ENCODE peak calls at places on chromosomes 16 and 17, in seven cellular contexts. A is naive thymus-derived CD4-positive, alpha-beta T cell; F is heart right ventricle; G is psoas muscle; Y is body of pancreas; X is H9; J is substantia nigra. H is an unnamed sample.

GRCh38 chr17:66459811-66460270 is 157.4 kb downstream of the PRKCA start:
- DNase-seq in J (no peak), A (no peak), Y (peak), F (no peak), G (no peak), X (no peak), H (peak)

GRCh38 chr17:45341389-45342158 is 24.8 kb upstream of the MAP3K14 start:
- DNase-seq in X (peak), F (peak), A (no peak), G (peak), J (no peak), Y (peak), H (peak)

GRCh38 chr16:20944861-20945390 is 44.4 kb downstream of the LYRM1 start:
- DNase-seq in Y (no peak), G (no peak), J (no peak), X (no peak), A (no peak), F (no peak), H (no peak)

GRCh38 chr17:69434164-69434579 is 19.7 kb downstream of the MAP2K6 start:
- DNase-seq in A (no peak), F (no peak), G (no peak), X (no peak), Y (no peak), J (no peak), H (no peak)

GRCh38 chr16:75254359-75254837 is 3.0 kb upstream of the BCAR1 start:
- DNase-seq in J (no peak), Y (peak), F (peak), X (peak), A (no peak), G (peak), H (no peak)

GRCh38 chr16:71885261-71885650 is 1.3 kb upstream of the ZNF821 start:
- DNase-seq in F (no peak), G (no peak), J (no peak), Y (no peak), X (no peak), A (no peak), H (no peak)

GRCh38 chr16:85989863-85990643 is 91.1 kb downstream of the IRF8 start:
- DNase-seq in J (no peak), X (no peak), A (no peak), F (no peak), G (no peak), Y (no peak), H (no peak)

GRCh38 chr17:9900019-9900594 is 5.0 kb downstream of the RCVRN start:
- DNase-seq in F (no peak), A (no peak), X (no peak), J (no peak), Y (peak), G (no peak), H (no peak)

GRCh38 chr17:77973953-77974352 is 15.4 kb downstream of the TNRC6C start:
- DNase-seq in G (no peak), J (no peak), Y (no peak), A (no peak), F (no peak), X (no peak), H (no peak)

GRCh38 chr16:8555400-8555799 is 34.9 kb downstream of the TMEM114 start:
- DNase-seq in J (no peak), A (no peak), F (no peak), G (no peak), X (no peak), Y (no peak), H (no peak)

GRCh38 chr16:82070656-82071369 is 35.8 kb downstream of the HSD17B2 start:
- DNase-seq in J (no peak), X (no peak), G (no peak), F (no peak), A (no peak), Y (no peak), H (no peak)

GRCh38 chr16:85912271-85912974 is 13.5 kb downstream of the IRF8 start:
- DNase-seq in F (no peak), X (no peak), Y (peak), G (peak), J (no peak), A (no peak), H (peak)

GRCh38 chr17:68169840-68170239 is 78.0 kb upstream of the AMZ2 start:
- DNase-seq in G (no peak), Y (no peak), X (no peak), J (no peak), A (no peak), F (no peak), H (no peak)

GRCh38 chr16:56689171-56689570 is 6.9 kb downstream of the MT1X start:
- DNase-seq in G (no peak), F (no peak), A (no peak), Y (peak), J (no peak), X (no peak), H (no peak)

GRCh38 chr17:76271669-76272540 is 6.8 kb downstream of the UBALD2 start:
- DNase-seq in G (peak), A (no peak), X (peak), J (no peak), F (no peak), Y (peak), H (peak)

GRCh38 chr16:68369697-68370096 is 58.9 kb downstream of the PRMT7 start:
- DNase-seq in J (no peak), X (no peak), G (no peak), F (no peak), A (no peak), Y (no peak), H (no peak)

GRCh38 chr16:66740010-66740409 is 11.4 kb downstream of the DYNC1LI2 start:
- DNase-seq in J (no peak), X (peak), Y (peak), F (no peak), G (no peak), A (no peak), H (no peak)

GRCh38 chr17:32777436-32777835 is 99.5 kb downstream of the MYO1D start:
- DNase-seq in G (no peak), J (no peak), A (no peak), X (no peak), Y (no peak), F (no peak), H (no peak)

GRCh38 chr17:52159159-52159809 is 770 bp upstream of the CA10 start:
- DNase-seq in F (no peak), G (peak), Y (no peak), J (no peak), X (peak), A (no peak), H (no peak)

GRCh38 chr17:11601661-11602060 is 3.4 kb downstream of the DNAH9 start:
- DNase-seq in X (no peak), J (no peak), Y (no peak), A (no peak), G (no peak), F (no peak), H (no peak)

GRCh38 chr17:40264458-40265185 is 23.1 kb upstream of the CDC6 start:
- DNase-seq in X (peak), F (no peak), A (no peak), J (no peak), Y (no peak), G (no peak), H (peak)

GRCh38 chr17:77184474-77184873 is 43.7 kb downstream of the SEC14L1 start:
- DNase-seq in G (no peak), A (no peak), J (no peak), F (no peak), X (no peak), Y (no peak), H (no peak)

GRCh38 chr17:44232061-44232460 is 12.6 kb upstream of the UBTF start:
- DNase-seq in J (no peak), F (no peak), X (no peak), A (no peak), Y (no peak), G (no peak), H (no peak)
- H3K27ac ChIP-seq in J (no peak), F (no peak), X (no peak), A (no peak), Y (no peak), G (no peak), H (no peak)

GRCh38 chr17:31537558-31537957 is 146.1 kb downstream of the RAB11FIP4 start:
- DNase-seq in G (no peak), Y (peak), A (no peak), X (peak), F (no peak), J (no peak), H (peak)
- H3K27ac ChIP-seq in G (no peak), Y (no peak), A (no peak), X (no peak), F (no peak), J (no peak), H (no peak)

DNA sequence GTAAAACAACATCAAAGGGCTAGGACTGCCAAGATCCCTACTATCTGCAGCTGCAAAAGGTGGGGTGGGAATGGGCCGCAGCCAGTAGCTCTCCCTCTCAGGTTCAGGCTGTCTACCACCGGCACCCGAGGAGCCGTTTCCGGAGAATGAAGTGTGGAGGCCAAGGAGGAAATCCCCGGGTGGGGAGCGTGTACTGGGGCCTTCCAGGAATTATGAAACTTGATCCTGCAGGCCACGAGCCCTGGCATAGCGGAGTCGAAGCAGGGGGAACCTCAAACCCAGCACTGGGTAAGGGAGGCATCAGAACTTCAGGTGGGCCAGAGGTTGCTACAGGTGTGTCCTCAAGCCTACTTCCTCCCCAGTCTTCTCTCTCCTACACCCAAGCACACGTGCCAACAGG is 5.1 kb downstream of the INPP5K start:
- DNase-seq in F (peak), G (peak), J (no peak), Y (no peak), X (no peak), A (no peak), H (no peak)
- H3K27ac ChIP-seq in F (peak), G (peak), J (no peak), Y (peak), X (no peak), A (no peak), H (no peak)

GRCh38 chr16:22353933-22354541 is 20.4 kb downstream of the CDR2 start:
- DNase-seq in J (no peak), G (no peak), Y (no peak), F (no peak), A (no peak), X (no peak), H (no peak)
- H3K27ac ChIP-seq in J (no peak), G (no peak), Y (peak), F (no peak), A (peak), X (peak), H (no peak)

GRCh38 chr17:63407741-63408330 is 38.3 kb downstream of the CYB561 start:
- DNase-seq in G (no peak), A (no peak), X (no peak), F (no peak), Y (no peak), J (no peak), H (no peak)
- H3K27ac ChIP-seq in G (no peak), A (no peak), X (no peak), F (no peak), Y (no peak), J (no peak), H (no peak)

DNA sequence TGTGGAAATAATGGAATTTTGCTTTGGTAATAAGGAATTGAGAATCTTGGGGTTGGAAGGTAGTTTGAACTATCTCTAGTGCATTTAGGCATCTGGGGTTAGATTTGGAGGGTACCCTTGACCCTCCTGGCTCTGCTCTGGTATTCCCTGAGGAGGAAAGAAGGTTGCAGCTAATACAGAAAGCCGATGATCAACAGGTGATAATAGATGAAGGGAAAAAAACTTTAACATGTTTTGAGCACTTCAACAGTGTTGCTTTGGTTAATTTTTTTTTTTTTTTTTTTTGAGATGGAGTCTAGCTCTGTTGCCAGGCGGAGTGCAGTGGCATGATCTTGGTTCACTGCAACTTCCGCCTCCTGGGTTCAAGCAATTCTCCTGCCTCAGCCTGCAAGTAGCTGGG is 4.8 kb downstream of the KAT7 start:
- DNase-seq in X (no peak), F (no peak), G (no peak), J (no peak), A (no peak), Y (no peak), H (no peak)
- H3K27ac ChIP-seq in X (no peak), F (peak), G (no peak), J (no peak), A (no peak), Y (no peak), H (no peak)

GRCh38 chr16:49625311-49626035 is 230.4 kb downstream of the ZNF423 start:
- DNase-seq in F (no peak), X (peak), J (no peak), G (no peak), A (no peak), Y (no peak), H (peak)
- H3K27ac ChIP-seq in F (no peak), X (no peak), J (no peak), G (no peak), A (no peak), Y (no peak), H (no peak)

DNA sequence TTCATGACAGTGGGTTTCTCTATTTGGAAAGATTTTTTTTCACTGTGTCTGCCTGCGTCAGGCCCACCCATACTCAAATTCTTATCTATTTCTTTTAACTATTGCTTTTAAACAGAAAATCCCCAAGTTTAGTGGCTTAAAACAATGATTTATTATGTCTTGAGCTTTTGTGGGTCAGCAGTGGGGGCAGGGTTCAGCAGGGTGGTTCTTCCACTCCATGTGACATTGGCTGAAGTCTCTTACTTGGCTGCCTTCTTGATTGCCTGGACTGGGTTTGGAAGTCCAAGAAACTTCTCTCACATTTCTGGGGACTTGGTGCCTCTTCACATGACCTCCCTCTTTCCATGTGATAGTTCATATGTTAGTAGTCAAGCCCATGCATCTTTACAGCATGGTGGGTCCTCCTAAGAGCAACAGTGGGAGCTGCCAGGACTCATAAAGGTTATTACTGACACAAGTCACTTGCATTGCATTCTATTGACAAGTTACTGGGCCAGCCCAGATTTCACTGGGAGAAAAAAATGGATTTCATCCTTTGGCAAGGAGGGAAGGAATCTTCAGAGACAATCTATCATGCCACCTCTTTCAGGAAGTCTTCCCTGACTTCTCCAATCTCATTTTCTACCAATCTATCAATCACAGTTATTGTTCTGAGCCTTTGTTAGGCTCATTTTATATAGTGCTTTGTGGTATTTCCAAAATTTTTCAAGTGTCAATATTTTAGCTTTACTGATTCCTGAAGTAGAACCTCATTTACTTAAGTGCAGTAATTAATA is 436.1 kb downstream of the XYLT1 start:
- DNase-seq in F (no peak), A (no peak), Y (no peak), J (no peak), G (no peak), X (no peak), H (no peak)
- H3K27ac ChIP-seq in F (no peak), A (no peak), Y (no peak), J (no peak), G (no peak), X (no peak), H (no peak)

GRCh38 chr17:57640079-57640478 is 105.0 kb downstream of the CCDC182 start:
- DNase-seq in A (no peak), J (no peak), G (no peak), Y (no peak), F (no peak), X (no peak), H (no peak)
- H3K27ac ChIP-seq in A (no peak), J (no peak), G (no peak), Y (no peak), F (no peak), X (no peak), H (no peak)